ENCODE peak calls at places on chromosome 6, in eight cellular contexts. T, M, R, S, K, C, W and U are unnamed samples.

GRCh38 chr6:121492536-121492935 is 57.1 kb downstream of the GJA1 start:
- DNase-seq in T (no peak), M (no peak), R (no peak), S (no peak), K (no peak), C (no peak), W (no peak), U (no peak)

GRCh38 chr6:166595949-166596348 is 9.5 kb upstream of the RAMACL start:
- DNase-seq in T (no peak), M (no peak), R (no peak), S (no peak), K (no peak), C (no peak), W (no peak), U (no peak)

GRCh38 chr6:87237804-87238203 is 82.4 kb downstream of the ZNF292 start:
- DNase-seq in T (no peak), M (no peak), R (no peak), S (no peak), K (no peak), C (peak), W (no peak), U (no peak)

GRCh38 chr6:56775498-56776166 is 132.9 kb upstream of the DST start:
- DNase-seq in T (no peak), M (no peak), R (no peak), S (no peak), K (no peak), C (no peak), W (no peak), U (no peak)

GRCh38 chr6:154230910-154231595 is 125.5 kb downstream of the IPCEF1 start:
- DNase-seq in T (no peak), M (no peak), R (no peak), S (no peak), K (no peak), C (no peak), W (no peak), U (no peak)

GRCh38 chr6:37725967-37726366 is 28.3 kb upstream of the MDGA1 start:
- DNase-seq in T (no peak), M (no peak), R (no peak), S (no peak), K (no peak), C (peak), W (no peak), U (no peak)

GRCh38 chr6:85670573-85670972 is 27.9 kb upstream of the SYNCRIP start:
- DNase-seq in T (no peak), M (no peak), R (no peak), S (no peak), K (no peak), C (peak), W (no peak), U (peak)

GRCh38 chr6:63351995-63352586 is 32.3 kb upstream of the LGSN start:
- DNase-seq in T (no peak), M (no peak), R (no peak), S (no peak), K (no peak), C (peak), W (no peak), U (no peak)

GRCh38 chr6:53761036-53761435 is 33.8 kb upstream of the LRRC1 start:
- DNase-seq in T (no peak), M (no peak), R (no peak), S (no peak), K (no peak), C (peak), W (no peak), U (no peak)

GRCh38 chr6:44696686-44697085 is 309.2 kb downstream of the CDC5L start:
- DNase-seq in T (no peak), M (no peak), R (no peak), S (no peak), K (no peak), C (no peak), W (no peak), U (no peak)

GRCh38 chr6:122789862-122790739 is 1.0 kb downstream of the SMPDL3A start:
- DNase-seq in T (peak), M (no peak), R (peak), S (no peak), K (no peak), C (peak), W (no peak), U (peak)

GRCh38 chr6:20444786-20445271 is 43.1 kb downstream of the E2F3 start:
- DNase-seq in T (no peak), M (no peak), R (no peak), S (no peak), K (no peak), C (peak), W (no peak), U (no peak)

GRCh38 chr6:159169557-159170332 is 545 bp downstream of the FNDC1 start:
- DNase-seq in T (no peak), M (no peak), R (no peak), S (peak), K (no peak), C (peak), W (no peak), U (no peak)

GRCh38 chr6:44009425-44010321 is 117.6 kb downstream of the MRPL14 start:
- DNase-seq in T (no peak), M (peak), R (no peak), S (no peak), K (no peak), C (peak), W (no peak), U (peak)

GRCh38 chr6:47977314-47977713 is 133.7 kb downstream of the PTCHD4 start:
- DNase-seq in T (no peak), M (no peak), R (no peak), S (no peak), K (no peak), C (no peak), W (no peak), U (no peak)

GRCh38 chr6:107932580-107932979 is 25.4 kb downstream of the SEC63 start:
- DNase-seq in T (no peak), M (no peak), R (no peak), S (no peak), K (no peak), C (no peak), W (no peak), U (no peak)

GRCh38 chr6:167470101-167470835 is 145.4 kb downstream of the TTLL2 start:
- DNase-seq in T (no peak), M (no peak), R (no peak), S (no peak), K (no peak), C (no peak), W (no peak), U (no peak)

GRCh38 chr6:166575190-166575589 is 11.3 kb downstream of the RAMACL start:
- DNase-seq in T (peak), M (no peak), R (no peak), S (peak), K (no peak), C (no peak), W (no peak), U (no peak)

GRCh38 chr6:33410050-33410710 is 634 bp upstream of the PHF1 start:
- DNase-seq in T (peak), M (peak), R (peak), S (peak), K (peak), C (peak), W (peak), U (peak)

GRCh38 chr6:33404884-33405283 is 5.9 kb upstream of the PHF1 start:
- DNase-seq in T (no peak), M (no peak), R (no peak), S (no peak), K (no peak), C (no peak), W (no peak), U (no peak)

GRCh38 chr6:33406161-33406560 is 4.7 kb upstream of the PHF1 start:
- DNase-seq in T (no peak), M (no peak), R (no peak), S (no peak), K (no peak), C (no peak), W (no peak), U (no peak)

GRCh38 chr6:33405541-33405940 is 5.3 kb upstream of the PHF1 start:
- DNase-seq in T (no peak), M (no peak), R (no peak), S (no peak), K (no peak), C (no peak), W (no peak), U (no peak)

DNA sequence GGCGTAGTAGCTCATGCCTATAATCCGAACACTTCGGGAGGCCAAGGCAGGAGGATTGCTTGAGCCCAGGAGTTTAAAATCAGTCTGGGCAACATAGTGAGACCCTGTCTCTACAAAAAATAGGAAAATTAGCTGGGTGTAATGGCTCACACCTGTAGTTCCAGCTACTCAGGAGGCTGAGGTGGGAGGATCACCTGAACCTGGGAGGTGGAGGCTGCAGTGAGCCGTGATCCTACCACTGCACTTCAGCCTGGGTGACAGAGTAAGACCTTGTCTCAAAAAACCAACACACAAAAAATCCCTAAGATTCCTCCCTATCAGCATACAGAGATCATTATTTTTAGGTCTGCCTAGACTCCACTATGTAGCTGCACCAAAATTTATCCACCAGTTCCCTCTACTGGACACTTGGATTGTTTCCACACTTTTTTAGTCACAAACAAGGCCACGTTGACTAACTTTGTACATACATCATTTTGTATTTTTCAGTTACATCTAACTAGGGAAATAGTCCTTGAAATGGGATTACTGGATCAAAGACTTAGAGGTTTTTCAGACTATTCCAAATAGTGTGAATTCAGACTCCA is 3.6 kb upstream of the PHF1 start:
- DNase-seq in T (no peak), M (no peak), R (no peak), S (no peak), K (no peak), C (peak), W (no peak), U (no peak)
- TF ChIP-seq CTCF in T (no peak), M (no peak), R (no peak), S (peak), K (peak), C (peak), W (peak), U (peak)

GRCh38 chr6:131992557-131992956 is 41.4 kb upstream of the CCN2 start:
- DNase-seq in T (no peak), M (no peak), R (no peak), S (no peak), K (no peak), C (no peak), W (no peak), U (no peak)
- TF ChIP-seq POLR2A in T (no peak), M (no peak), R (no peak), S (no peak), K (no peak), C (no peak), W (no peak), U (no peak)

DNA sequence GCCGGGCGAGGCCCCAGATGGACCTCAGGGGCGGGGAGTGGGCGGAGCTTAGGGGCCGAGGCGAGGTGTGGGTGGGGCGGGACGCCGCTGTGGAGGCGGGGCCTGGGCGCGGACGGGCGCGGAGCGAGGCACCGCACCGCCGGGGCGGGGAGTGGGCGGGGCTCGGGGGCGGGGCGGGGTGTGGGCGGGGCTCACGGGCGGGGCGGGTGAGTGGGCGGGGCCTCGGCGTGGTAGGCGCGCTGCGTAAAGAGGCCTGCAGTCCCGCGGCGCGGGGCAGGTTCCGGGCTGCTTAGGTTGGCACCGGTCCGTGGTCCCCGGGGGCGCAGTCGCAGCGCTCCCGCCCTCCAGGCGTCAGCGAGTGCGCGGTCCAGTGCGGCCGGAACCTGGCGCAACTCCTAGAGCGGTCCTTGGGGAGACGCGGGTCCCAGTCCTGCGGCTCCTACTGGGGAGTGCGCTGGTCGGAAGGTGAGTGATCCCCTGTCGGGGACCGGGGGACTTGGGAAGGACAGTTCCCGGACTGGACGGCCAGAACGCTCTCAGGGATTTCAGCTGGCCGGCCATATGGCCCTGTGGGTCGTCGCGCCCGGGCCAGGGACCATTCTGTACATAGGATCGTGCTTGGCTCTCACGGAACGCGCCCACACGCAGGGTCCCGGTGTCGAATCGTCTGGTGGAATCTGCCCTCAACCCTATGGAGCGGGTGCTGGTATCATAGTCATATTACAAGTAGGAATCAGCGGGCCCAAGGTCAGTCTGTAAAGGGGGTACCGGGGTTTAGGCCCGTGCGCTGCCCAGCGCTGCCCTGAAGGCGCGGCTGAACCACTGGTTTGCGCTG is at the start of gene NQO2:
- DNase-seq in T (peak), M (peak), R (peak), S (peak), K (peak), C (peak), W (peak), U (peak)
- TF ChIP-seq CTCF in T (no peak), M (no peak), R (no peak), S (peak), K (no peak), C (peak), W (peak), U (no peak)

DNA sequence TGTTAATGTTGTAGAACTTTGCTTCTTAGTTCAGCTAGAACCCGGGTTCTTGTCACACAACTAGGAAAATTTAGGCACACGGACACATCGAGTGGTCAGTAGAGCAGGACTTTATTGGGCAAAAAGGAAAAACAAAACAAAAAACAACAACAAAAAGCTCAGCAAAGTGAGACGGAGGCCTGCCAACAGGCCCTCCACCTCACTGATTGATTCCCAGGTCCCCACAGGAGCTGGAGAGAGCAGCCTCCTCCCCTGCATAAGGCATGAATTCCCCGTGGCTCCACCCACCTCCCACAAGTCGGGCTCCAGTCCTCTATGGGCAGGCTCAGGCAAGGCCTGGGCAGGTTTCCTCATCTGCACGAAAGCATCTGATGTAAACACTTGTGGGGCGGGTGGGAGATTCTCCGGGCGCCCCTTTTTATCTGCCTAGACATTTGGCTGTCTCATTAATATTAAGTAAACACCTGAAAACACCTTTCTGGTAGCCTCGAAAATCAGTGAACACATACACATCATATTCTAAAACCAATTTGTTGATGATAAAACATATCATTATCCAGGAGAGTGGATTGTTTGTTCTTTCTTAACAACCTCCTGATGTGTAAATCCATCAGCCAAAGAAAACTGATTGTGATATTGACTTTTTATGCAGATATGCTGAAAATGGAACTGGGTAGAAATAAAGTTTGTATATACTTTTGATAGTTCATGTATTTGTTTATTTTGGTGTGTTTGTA is 75.5 kb downstream of the ADGRG6 start:
- DNase-seq in T (no peak), M (peak), R (no peak), S (no peak), K (peak), C (peak), W (no peak), U (no peak)
- TF ChIP-seq POLR2A in T (no peak), M (no peak), R (no peak), S (no peak), K (peak), C (no peak), W (no peak), U (no peak)

GRCh38 chr6:18997375-18997826 is 610.3 kb downstream of the RNF144B start:
- DNase-seq in T (no peak), M (no peak), R (no peak), S (no peak), K (no peak), C (peak), W (no peak), U (no peak)
- TF ChIP-seq CTCF in T (no peak), M (peak), R (no peak), S (peak), K (peak), C (peak), W (peak), U (peak)

DNA sequence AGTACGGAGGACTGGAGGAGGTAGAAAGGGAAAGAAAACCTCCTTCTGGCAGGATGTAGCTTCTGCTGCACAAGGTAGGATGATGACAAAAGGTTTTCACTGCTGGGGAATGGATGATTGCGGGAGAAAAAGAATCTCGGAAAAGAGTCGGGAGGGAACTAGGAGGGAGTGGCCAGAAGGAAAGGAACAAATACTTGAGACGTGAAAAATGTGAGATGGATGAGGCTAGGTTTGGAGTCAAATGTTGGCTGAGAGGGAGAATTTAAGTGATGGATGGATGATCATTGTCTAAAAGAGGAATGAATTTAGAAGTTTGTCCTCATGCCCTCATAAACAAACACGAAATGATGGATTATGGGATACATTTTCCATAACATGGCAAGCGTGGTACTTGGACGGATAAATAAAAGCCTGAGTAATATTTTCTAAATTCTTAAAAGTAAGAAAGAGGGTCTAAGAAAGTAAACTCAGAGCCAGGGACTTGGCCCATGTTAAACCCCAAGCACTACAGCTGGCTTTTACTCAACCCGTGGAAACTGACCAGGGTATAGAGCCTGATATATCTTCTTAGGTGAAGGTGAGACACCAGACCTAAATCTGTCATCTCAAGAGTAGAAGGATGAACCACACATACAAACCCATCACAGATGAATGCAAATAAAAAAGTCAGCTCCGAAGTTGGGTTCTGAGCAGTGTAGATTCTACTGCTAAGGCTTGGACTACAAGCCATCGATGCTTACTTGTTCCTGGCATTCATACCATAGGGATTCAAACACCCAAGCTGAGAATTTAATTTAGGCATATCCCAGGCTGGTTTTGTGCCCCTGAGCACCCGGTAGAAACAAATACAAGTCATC is 72.4 kb downstream of the HFE start:
- DNase-seq in T (no peak), M (no peak), R (no peak), S (no peak), K (no peak), C (no peak), W (no peak), U (no peak)
- TF ChIP-seq POLR2A in T (no peak), M (peak), R (peak), S (no peak), K (no peak), C (no peak), W (peak), U (peak)

DNA sequence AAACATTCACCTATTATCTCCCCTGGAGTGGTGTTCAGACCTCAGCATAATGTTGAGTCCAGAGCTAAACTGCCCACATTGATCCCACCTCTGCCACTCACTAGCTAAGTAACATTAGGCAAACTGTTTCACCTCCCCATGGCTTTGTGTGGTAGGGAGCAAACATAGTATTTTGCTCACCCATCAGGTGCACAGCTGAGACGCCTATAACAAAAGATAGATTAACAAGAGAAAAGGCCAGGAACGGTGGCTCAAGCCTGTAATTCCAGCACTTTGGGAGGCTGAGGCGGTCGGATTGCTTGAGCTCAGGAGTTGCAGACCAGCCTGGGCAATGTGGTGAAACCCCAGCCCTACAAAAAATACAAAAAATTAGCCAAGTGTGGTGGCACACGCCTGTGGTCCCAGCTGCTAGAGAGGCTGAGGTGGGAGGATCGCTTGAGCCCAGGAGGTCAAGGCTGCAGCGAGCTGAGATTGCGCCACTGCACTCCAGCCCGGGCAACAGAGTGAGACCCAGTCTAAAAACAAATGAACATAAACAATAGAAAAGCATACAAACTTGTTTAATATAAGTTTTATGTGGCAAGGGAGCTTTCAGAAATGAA is 91.6 kb downstream of the MAP3K7 start:
- DNase-seq in T (no peak), M (no peak), R (no peak), S (no peak), K (no peak), C (no peak), W (no peak), U (no peak)
- TF ChIP-seq CTCF in T (no peak), M (no peak), R (no peak), S (no peak), K (no peak), C (no peak), W (no peak), U (no peak)